ENCODE peak calls at places on chromosome 20, in eight cellular contexts. O is cardiac muscle cell, V is ovary, W is left ventricle myocardium inferior, Q is tibial nerve, N is neural progenitor cell, Y is fibroblast of lung, E is endodermal cell. H is an unnamed sample. For H3K4me1, the result is how much of the 10 kb centered on the place peaks cover.

GRCh38 chr20:10653593-10654288 is 20.1 kb downstream of the JAG1 start:
- DNase-seq in E (no peak), Q (no peak), Y (peak), N (no peak), W (no peak), V (peak), O (peak), H (no peak)

GRCh38 chr20:16014436-16014835 is 558.8 kb downstream of the KIF16B start:
- DNase-seq in W (no peak), N (no peak), O (no peak), E (no peak), Y (no peak), Q (no peak), V (no peak), H (no peak)

GRCh38 chr20:50085481-50086365 is 27.2 kb downstream of the UBE2V1 start:
- DNase-seq in E (peak), N (peak), O (peak), Y (peak), V (peak), W (no peak), Q (peak), H (no peak)

GRCh38 chr20:5039255-5039657 is 37.9 kb upstream of the SLC23A2 start:
- DNase-seq in V (no peak), O (no peak), Y (no peak), Q (no peak), E (no peak), N (no peak), W (no peak), H (no peak)

GRCh38 chr20:41279546-41280225 is 37.8 kb downstream of the ZHX3 start:
- DNase-seq in Q (no peak), W (no peak), V (no peak), O (no peak), Y (no peak), E (no peak), N (no peak), H (no peak)

GRCh38 chr20:62641749-62642665 is at the start of gene SLCO4A1:
- DNase-seq in Q (peak), E (peak), Y (peak), W (peak), N (peak), V (peak), O (peak), H (no peak)

GRCh38 chr20:62309947-62310756 is 7.4 kb downstream of the ADRM1 start:
- DNase-seq in Y (no peak), N (no peak), O (no peak), Q (no peak), V (no peak), E (no peak), W (no peak), H (no peak)

GRCh38 chr20:45341939-45342862 is 6.0 kb downstream of the SDC4 start:
- DNase-seq in E (peak), Y (no peak), O (peak), N (peak), V (peak), Q (no peak), W (peak), H (peak)

GRCh38 chr20:3744806-3745685 is 12.6 kb downstream of the HSPA12B start:
- DNase-seq in W (peak), E (peak), V (peak), N (peak), O (peak), Y (no peak), Q (peak), H (peak)

GRCh38 chr20:17525650-17526049 is 5.5 kb downstream of the BFSP1 start:
- DNase-seq in Y (no peak), O (peak), E (peak), V (no peak), W (no peak), Q (no peak), N (peak), H (no peak)

GRCh38 chr20:58892126-58892931 is 39.8 kb downstream of the GNAS start:
- DNase-seq in W (peak), Q (peak), O (peak), V (peak), E (peak), Y (peak), N (peak), H (peak)

GRCh38 chr20:10670521-10671220 is 3.1 kb downstream of the JAG1 start:
- DNase-seq in O (no peak), Y (peak), V (no peak), Q (no peak), W (no peak), N (no peak), E (no peak), H (no peak)

GRCh38 chr20:37426978-37427377 is 81.0 kb downstream of the SRC start:
- DNase-seq in N (no peak), O (no peak), W (no peak), E (no peak), V (no peak), Q (no peak), Y (no peak), H (no peak)

GRCh38 chr20:37954626-37955025 is 51.7 kb downstream of the VSTM2L start:
- DNase-seq in E (peak), V (no peak), N (no peak), O (no peak), Y (no peak), Q (no peak), W (no peak), H (no peak)

GRCh38 chr20:4141616-4142240 is 126.4 kb upstream of the RNF24 start:
- DNase-seq in E (no peak), V (no peak), Y (no peak), N (no peak), Q (no peak), O (no peak), W (no peak), H (peak)

GRCh38 chr20:50537546-50538201 is 27.5 kb downstream of the PTPN1 start:
- DNase-seq in E (no peak), Q (no peak), O (no peak), V (no peak), W (no peak), Y (no peak), N (no peak), H (no peak)

DNA sequence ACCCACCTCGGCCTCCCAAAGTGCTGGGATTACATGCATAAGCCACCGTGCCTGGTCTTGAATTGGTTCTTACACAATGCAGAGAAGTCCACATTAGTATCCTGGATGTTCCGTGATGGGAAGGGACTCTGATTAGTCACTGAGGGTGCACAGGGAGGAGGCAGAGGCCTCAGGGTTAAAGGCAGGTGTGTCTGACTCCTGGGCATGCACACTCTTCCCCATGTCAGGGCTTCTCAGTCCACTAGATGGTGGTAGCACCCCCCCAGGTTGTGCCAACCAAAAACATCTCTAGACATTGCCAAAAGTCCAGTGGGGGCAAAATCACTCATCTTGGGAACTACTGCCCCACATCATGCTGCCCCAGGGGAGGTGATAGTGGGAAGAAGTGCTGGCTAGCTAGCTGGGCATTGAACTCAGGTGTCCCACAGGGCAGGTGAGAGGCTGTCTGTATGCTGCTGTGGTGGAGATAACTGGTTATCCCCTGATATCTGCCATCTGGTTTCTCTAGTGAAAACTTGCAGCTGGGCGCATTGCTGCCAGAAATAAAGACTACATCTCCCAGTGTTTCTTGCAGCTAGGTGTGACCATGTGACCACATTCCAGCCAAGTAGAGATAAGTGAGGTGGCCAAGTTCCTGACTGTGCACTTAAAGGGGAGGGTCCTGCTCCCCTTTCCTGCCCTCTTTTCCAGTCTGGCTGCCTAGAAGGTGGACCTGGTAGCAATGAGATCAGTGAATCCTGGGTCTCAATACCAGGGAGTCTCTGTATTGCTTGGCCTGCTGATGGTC is 8.4 kb upstream of the NSFL1C start:
- DNase-seq in V (no peak), N (no peak), E (peak), Y (no peak), W (no peak), Q (no peak), O (no peak), H (no peak)
- H3K4me1 ChIP-seq in V (under half), N (under half), E (under half), Y (under half), W (under half), Q (under half), O (under half), H (under half)

GRCh38 chr20:46894579-46894958 is at the start of gene EYA2:
- DNase-seq in N (peak), O (peak), Y (no peak), V (no peak), E (peak), Q (no peak), W (peak), H (no peak)
- H3K4me3 ChIP-seq in N (peak), O (peak), Y (no peak), V (peak), E (peak), Q (peak), W (peak), H (peak)

DNA sequence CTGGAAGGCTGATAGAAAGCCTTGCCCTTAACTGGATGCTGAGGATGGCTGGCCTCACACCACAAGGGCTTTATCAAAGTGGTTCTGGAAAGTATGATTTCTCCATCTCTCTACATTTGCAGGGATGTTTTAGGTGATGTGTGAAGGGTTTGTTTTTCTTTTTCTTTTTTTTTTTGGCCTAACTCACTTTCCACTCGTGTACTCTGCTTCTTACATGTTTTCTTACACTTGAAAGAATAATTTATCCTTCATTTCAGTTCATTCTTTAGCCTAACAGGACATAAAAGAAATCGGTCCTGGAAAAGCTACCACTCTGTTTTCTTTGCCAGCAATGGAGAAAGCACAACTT is 41.2 kb downstream of the ISM1 start:
- DNase-seq in V (no peak), Q (no peak), O (no peak), W (no peak), Y (no peak), E (no peak), N (no peak), H (no peak)
- TF ChIP-seq CTCF in V (no peak), Q (no peak), O (no peak), W (no peak), Y (no peak), E (no peak), N (no peak), H (no peak)

DNA sequence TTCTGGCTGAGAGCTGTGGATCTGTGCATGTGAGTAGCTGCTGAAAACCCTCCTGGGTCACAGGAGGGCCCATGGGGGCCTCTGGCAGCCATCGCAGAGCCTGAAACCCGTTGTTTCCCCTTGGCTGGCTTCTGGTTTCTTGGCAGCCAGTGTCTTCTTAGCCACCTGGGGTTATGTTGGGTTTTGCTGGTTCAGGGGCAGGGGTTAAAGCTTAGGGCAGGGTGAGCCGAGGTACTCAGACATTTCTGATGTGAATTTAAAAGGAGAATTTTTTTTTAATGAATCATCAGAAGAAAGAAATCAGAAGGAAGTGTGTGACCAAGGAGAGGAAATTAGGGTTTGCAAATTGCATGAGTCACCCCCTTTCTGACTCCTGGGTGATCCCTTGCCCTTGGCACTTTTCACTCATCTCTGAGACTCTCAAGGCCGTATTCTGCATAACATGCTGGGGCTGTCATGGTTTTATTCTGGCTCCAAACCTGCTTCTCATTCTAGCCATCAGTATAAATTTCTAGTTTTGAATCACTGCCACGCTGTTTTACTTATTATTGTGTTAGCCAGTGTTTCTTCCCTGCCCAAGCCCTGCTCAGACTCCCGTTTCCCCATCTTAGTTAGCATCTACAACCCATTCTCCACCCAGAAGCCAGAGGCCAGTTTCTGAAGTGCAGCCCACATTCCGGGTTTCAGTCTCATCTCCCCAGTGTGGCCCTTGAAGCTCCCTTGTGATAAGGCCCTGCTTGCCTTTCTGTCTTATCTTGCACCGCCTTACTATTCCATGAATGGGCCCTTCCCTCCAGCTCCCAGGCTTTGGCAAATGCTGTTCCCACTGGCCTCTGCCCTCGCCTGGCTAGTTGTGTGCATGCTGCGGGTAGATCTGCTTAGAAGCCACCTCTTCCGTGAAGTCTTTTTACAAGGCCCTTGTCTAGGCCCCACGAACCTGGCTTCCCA is 40.9 kb downstream of the TOX2 start:
- DNase-seq in V (no peak), W (no peak), Y (peak), N (no peak), Q (peak), E (peak), O (peak), H (no peak)
- H3K4me1 ChIP-seq in V (under half), W (under half), Y (under half), N (under half), Q (under half), E (under half), O (under half), H (under half)

GRCh38 chr20:53940883-53941546 is 129.4 kb downstream of the BCAS1 start:
- DNase-seq in E (no peak), O (peak), Q (peak), Y (peak), V (no peak), W (peak), N (peak), H (no peak)

GRCh38 chr20:53938739-53939138 is 131.7 kb downstream of the BCAS1 start:
- DNase-seq in W (no peak), N (no peak), E (no peak), V (no peak), Y (no peak), O (no peak), Q (no peak), H (no peak)

GRCh38 chr20:53939554-53940355 is 130.6 kb downstream of the BCAS1 start:
- DNase-seq in O (peak), N (peak), Q (peak), V (peak), Y (peak), W (peak), E (peak), H (peak)

GRCh38 chr20:53941680-53942079 is 128.7 kb downstream of the BCAS1 start:
- DNase-seq in W (no peak), V (no peak), Y (no peak), E (no peak), N (no peak), Q (no peak), O (no peak), H (no peak)

GRCh38 chr20:53940356-53940694 is 130.1 kb downstream of the BCAS1 start:
- DNase-seq in O (no peak), W (no peak), Q (no peak), N (no peak), V (no peak), E (no peak), Y (no peak), H (no peak)
- H3K4me3 ChIP-seq in O (peak), W (peak), Q (no peak), N (peak), V (no peak), E (peak), Y (no peak), H (no peak)

DNA sequence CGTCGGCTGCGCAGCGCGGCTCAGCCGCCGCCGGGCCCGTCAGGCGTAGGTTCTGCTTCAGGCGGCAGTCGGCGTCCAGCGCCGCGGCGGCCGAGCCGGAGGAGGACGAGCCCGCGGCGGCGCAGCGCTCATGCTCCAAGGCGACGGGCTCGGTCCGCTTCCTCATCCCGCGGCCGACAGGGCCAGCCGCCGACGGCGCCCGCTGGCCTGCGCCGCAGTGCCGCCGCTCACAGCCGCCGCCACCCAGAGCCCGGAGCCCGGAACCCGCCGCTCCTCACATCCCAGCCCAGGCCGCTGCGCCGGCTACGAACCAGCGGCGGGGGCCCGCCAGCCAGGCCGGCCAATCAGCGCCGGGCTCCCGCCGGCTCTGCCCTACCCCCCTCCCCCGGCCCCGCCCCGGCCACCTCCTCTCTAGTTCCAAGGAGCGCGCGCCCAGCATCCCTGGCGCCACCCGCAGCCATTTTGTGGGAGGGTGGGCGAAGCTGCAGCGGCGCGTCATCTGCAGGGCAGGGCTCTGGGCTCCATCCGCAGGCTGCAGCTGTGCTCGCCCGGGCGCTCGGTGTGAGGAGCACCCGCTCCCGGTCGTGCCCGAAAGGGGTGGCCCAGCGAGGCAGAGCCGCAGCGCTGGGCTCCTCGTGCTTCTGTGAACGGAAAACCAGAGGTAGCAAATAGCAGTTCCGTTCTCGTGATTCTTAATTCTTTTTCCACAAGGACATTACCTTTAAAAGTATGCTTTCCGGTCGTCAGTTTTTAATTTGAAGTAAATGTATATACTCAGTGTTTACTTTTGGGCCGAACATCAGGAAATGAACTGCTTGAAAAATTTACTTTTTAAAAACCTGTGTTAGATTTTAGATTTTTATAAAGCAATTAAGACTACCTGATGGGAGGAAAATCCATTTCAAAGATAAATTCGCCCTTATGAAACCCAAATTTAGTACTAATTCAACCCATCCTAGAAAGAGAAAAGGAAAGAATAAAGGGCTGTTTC is at the start of gene ABHD12:
- DNase-seq in N (peak), E (peak), O (peak), Q (peak), Y (peak), V (peak), W (peak), H (peak)
- TF ChIP-seq CTCF in N (no peak), E (no peak), O (peak), Q (no peak), Y (no peak), V (no peak), W (no peak), H (no peak)

GRCh38 chr20:1810926-1811620 is 84.1 kb upstream of the SIRPA start:
- DNase-seq in Q (peak), E (peak), O (peak), V (no peak), N (no peak), W (peak), Y (peak), H (no peak)
- H3K4me1 ChIP-seq in Q (under half), E (under half), O (under half), V (under half), N (under half), W (half or more), Y (under half), H (half or more)

H was measured in ascending aorta.